ENCODE peak calls at places on chromosome 2, in seven cellular contexts. B is CD4-positive, alpha-beta T cell; J is CD4-positive, CD25-positive, alpha-beta regulatory T cell; C is fibroblast of lung; X is trophoblast cell; N is caudate nucleus; Q is suprapubic skin. V is an unnamed sample.

GRCh38 chr2:85755122-85756027 is 1.6 kb downstream of the ATOH8 start:
- DNase-seq in B (no peak), J (peak), C (no peak), X (peak), N (no peak), Q (no peak), V (no peak)

GRCh38 chr2:174004900-174005605 is 39.9 kb upstream of the SP3 start:
- DNase-seq in B (no peak), J (no peak), C (peak), X (peak), N (no peak), Q (no peak), V (no peak)

GRCh38 chr2:204664708-204665121 is 119.4 kb downstream of the PARD3B start:
- DNase-seq in B (no peak), J (no peak), C (peak), X (peak), N (no peak), Q (no peak), V (peak)

GRCh38 chr2:120108049-120108448 is 95.2 kb downstream of the EPB41L5 start:
- DNase-seq in B (no peak), J (no peak), C (peak), X (no peak), N (no peak), Q (no peak), V (peak)

GRCh38 chr2:234495076-234495800 is 1.6 kb downstream of the ARL4C start:
- DNase-seq in B (peak), J (peak), C (no peak), X (no peak), N (no peak), Q (no peak), V (no peak)

GRCh38 chr2:178193496-178193822 is 853 bp upstream of the OSBPL6 start:
- DNase-seq in B (no peak), J (no peak), C (no peak), X (no peak), N (no peak), Q (no peak), V (no peak)

GRCh38 chr2:175256806-175257585 is 75.5 kb upstream of the ATP5MC3 start:
- DNase-seq in B (no peak), J (no peak), C (no peak), X (peak), N (no peak), Q (no peak), V (no peak)

GRCh38 chr2:23753291-23754006 is 173.5 kb downstream of the ATAD2B start:
- DNase-seq in B (no peak), J (no peak), C (peak), X (peak), N (no peak), Q (no peak), V (no peak)

GRCh38 chr2:151338115-151338514 is 19.3 kb upstream of the TNFAIP6 start:
- DNase-seq in B (no peak), J (no peak), C (peak), X (no peak), N (no peak), Q (no peak), V (no peak)
- H3K27ac ChIP-seq in B (no peak), J (no peak), C (no peak), X (no peak), N (no peak), Q (no peak), V (no peak)

DNA sequence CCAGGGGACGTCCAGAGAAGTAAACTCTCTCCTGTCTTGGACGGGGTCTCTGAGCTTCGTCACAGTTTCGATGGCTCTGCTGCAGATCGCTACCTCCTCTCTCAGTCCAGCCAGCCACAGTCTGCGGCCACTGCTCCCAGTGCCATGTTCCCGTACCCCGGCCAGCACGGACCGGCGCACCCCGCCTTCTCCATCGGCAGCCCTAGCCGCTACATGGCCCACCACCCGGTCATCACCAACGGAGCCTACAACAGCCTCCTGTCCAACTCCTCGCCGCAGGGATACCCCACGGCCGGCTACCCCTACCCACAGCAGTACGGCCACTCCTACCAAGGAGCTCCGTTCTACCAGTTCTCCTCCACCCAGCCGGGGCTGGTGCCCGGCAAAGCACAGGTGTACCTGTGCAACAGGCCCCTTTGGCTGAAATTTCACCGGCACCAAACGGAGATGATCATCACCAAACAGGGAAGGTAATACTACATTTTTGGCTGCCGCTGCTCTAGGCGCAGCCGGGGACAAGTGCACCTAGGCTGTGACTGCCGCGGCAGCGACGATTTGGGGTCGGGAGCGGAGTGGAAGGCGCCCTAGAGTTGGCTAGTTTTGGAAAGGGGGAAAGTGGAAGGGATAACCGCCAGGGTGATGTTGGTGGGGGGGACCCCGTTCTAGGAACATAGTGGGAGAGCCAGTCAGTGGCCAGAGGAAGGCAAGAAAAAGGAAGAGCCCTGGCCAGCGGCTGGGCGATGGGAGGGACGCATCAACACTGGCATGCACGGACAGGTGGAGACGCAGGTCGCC is 733 bp downstream of the TBR1 start:
- DNase-seq in B (no peak), J (no peak), C (no peak), X (no peak), N (no peak), Q (no peak), V (no peak)
- H3K27ac ChIP-seq in B (no peak), J (no peak), C (no peak), X (no peak), N (no peak), Q (no peak), V (no peak)

GRCh38 chr2:189504238-189504637 is 63.0 kb downstream of the WDR75 start:
- DNase-seq in B (no peak), J (no peak), C (no peak), X (no peak), N (no peak), Q (no peak), V (no peak)

GRCh38 chr2:189499137-189499536 is 57.9 kb downstream of the WDR75 start:
- DNase-seq in B (no peak), J (no peak), C (no peak), X (no peak), N (no peak), Q (no peak), V (no peak)

GRCh38 chr2:189501487-189501886 is 60.2 kb downstream of the WDR75 start:
- DNase-seq in B (no peak), J (no peak), C (no peak), X (no peak), N (no peak), Q (no peak), V (no peak)

GRCh38 chr2:189498205-189498604 is 56.9 kb downstream of the WDR75 start:
- DNase-seq in B (no peak), J (no peak), C (no peak), X (no peak), N (no peak), Q (no peak), V (no peak)

GRCh38 chr2:189500456-189501160 is 59.3 kb downstream of the WDR75 start:
- DNase-seq in B (no peak), J (no peak), C (no peak), X (no peak), N (no peak), Q (no peak), V (no peak)
- H3K27ac ChIP-seq in B (no peak), J (no peak), C (no peak), X (no peak), N (no peak), Q (no peak), V (no peak)

DNA sequence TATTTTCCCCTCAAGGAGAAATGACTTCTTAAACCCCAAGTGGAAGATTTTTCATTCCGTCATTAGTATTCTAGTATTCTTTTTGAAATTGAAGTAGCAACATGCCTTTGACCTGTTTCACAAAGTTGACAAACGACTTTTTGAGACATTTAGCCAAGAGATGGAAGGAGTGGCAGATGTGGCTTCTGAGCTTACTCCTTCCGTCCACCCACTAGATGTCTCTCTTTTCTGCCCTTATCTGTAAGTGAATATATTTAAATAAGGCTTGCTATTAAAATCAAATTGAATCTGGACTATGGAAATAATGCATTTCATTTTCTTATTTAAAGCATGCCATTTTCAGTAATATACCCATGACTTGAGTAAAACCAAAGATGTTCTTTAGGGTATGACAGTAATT is 74.1 kb downstream of the ACTR3 start:
- DNase-seq in B (no peak), J (no peak), C (no peak), X (peak), N (no peak), Q (no peak), V (no peak)
- H3K27ac ChIP-seq in B (no peak), J (no peak), C (no peak), X (no peak), N (no peak), Q (no peak), V (no peak)

DNA sequence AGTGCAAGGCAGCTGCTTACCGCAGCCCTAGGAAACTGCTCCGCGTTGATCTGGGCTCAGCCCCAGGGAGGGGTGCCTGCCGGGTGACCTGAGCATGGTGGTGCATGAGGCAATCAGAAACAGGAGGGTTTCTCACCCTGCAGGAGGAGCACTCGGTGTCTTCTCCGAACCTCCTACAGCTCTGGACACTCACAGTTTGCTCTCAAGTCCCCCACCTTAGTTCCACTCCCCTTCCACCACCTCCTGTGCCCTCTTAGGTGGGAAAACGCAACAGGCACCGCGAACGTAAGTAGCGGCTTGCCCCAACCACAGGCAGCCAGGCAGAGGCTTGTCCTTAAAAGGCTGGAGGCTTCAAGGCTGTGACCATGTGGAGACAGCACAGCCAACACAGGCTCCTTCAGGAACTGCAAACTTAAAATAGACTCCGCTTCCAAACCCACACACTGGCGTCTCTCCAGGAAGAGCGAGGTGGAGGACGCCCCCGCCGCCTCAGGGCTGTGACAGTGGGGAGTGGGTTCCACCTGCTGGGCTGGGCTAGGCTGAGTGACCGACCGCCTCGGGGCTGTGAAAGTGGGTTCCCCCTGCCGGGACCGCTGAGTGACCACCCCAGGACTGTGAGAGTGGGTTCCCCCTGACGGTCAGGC is 71.6 kb downstream of the NDUFA10 start:
- DNase-seq in B (no peak), J (no peak), C (peak), X (no peak), N (no peak), Q (no peak), V (no peak)
- H3K27ac ChIP-seq in B (no peak), J (no peak), C (no peak), X (no peak), N (no peak), Q (no peak), V (no peak)

DNA sequence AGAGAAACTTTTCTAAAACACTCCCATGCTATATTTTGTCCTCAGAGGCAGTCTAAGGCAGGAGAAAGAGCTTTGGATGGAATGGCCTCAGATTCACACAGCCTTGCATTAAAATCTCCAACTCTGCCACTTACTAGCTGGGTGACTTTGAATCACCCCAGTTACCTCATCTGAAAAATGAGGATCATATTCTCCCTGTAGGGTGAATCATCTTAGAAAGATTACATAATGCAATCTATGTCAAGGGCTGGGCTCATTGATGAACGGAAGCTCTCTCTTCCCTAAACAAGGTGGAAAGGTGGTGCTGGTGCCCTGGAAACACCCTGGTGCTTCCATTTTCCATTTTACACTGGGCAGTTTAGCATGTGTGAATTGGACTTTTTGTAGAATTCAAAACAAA is 48.6 kb upstream of the LCLAT1 start:
- DNase-seq in B (no peak), J (no peak), C (no peak), X (no peak), N (no peak), Q (no peak), V (no peak)
- H3K27ac ChIP-seq in B (no peak), J (no peak), C (no peak), X (no peak), N (no peak), Q (no peak), V (no peak)

GRCh38 chr2:190950566-190950991 is 63.4 kb downstream of the STAT1 start:
- DNase-seq in B (no peak), J (no peak), C (no peak), X (no peak), N (no peak), Q (no peak), V (no peak)

GRCh38 chr2:190948671-190949070 is 65.3 kb downstream of the STAT1 start:
- DNase-seq in B (no peak), J (no peak), C (peak), X (peak), N (no peak), Q (no peak), V (peak)

GRCh38 chr2:190947711-190948251 is 66.2 kb downstream of the STAT1 start:
- DNase-seq in B (no peak), J (peak), C (peak), X (peak), N (no peak), Q (no peak), V (peak)

GRCh38 chr2:190943706-190944105 is 63.1 kb downstream of the GLS start:
- DNase-seq in B (no peak), J (no peak), C (no peak), X (no peak), N (no peak), Q (no peak), V (no peak)

DNA sequence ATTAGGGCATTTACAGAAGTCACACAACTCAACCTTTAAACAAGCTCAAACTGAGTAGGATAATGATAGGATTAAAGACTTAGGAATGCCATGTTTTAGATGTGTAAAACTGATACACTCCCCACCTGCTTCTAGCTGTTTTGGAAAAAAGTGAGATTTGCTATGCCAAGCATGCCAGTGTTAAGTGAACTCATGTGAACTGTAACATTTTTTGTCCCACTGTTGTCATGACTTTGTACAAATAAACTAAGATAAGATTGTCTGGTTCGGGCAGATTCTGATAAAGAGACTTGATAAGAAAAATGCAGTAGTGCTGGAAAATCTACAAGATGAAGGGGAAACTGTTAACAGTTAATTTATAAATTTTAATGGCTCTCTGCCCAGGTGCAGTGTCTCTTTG is 66.5 kb downstream of the GLS start:
- DNase-seq in B (no peak), J (no peak), C (peak), X (peak), N (no peak), Q (no peak), V (no peak)
- H3K27ac ChIP-seq in B (peak), J (peak), C (no peak), X (no peak), N (no peak), Q (peak), V (peak)